ENCODE peak calls at places on chromosomes 2 and 18, in eight cellular contexts. D, T, F, L, O, S, R and G are unnamed samples.

GRCh38 chr2:127321306-127321705 is 27.4 kb upstream of the ERCC3 start:
- DNase-seq in T (no peak), D (peak), R (no peak), L (no peak), S (no peak), O (peak), F (no peak), G (peak)

GRCh38 chr2:223967981-223968380 is 10.7 kb downstream of the MRPL44 start:
- DNase-seq in S (no peak), D (peak), F (no peak), R (no peak), T (no peak), O (peak), L (no peak), G (no peak)

GRCh38 chr2:197515277-197515797 is 529 bp upstream of the MOB4 start:
- DNase-seq in R (no peak), T (no peak), O (no peak), L (no peak), F (peak), S (peak), D (no peak), G (no peak)

GRCh38 chr18:23812566-23813440 is 123.5 kb downstream of the LAMA3 start:
- DNase-seq in S (peak), D (peak), L (no peak), T (no peak), F (no peak), O (peak), R (no peak), G (no peak)

GRCh38 chr2:69465513-69466456 is 28.6 kb upstream of the NFU1 start:
- DNase-seq in L (no peak), D (no peak), R (no peak), T (no peak), S (no peak), O (no peak), F (no peak), G (no peak)

GRCh38 chr2:62038980-62039771 is 133.7 kb downstream of the COMMD1 start:
- DNase-seq in F (no peak), D (peak), T (no peak), O (peak), L (no peak), S (no peak), R (peak), G (peak)

GRCh38 chr2:70086278-70086837 is 919 bp upstream of the PCBP1 start:
- DNase-seq in F (peak), O (peak), D (peak), S (peak), T (peak), R (peak), L (peak), G (peak)

GRCh38 chr2:188028739-188029138 is 262.9 kb upstream of the GULP1 start:
- DNase-seq in D (no peak), T (peak), L (peak), R (no peak), F (no peak), O (no peak), S (no peak), G (peak)

GRCh38 chr2:195049372-195050031 is 607.5 kb upstream of the SLC39A10 start:
- DNase-seq in O (peak), S (no peak), T (no peak), R (no peak), F (no peak), L (no peak), D (peak), G (no peak)

GRCh38 chr2:148231858-148232257 is 211.0 kb downstream of the MBD5 start:
- DNase-seq in O (no peak), L (no peak), T (no peak), R (no peak), S (no peak), D (no peak), F (no peak), G (no peak)

GRCh38 chr2:237235383-237236095 is 149.8 kb downstream of the COPS8 start:
- DNase-seq in R (no peak), L (no peak), T (no peak), F (no peak), D (peak), S (no peak), O (peak), G (no peak)

GRCh38 chr18:62460851-62461300 is 61.9 kb upstream of the ZCCHC2 start:
- DNase-seq in T (no peak), S (no peak), D (peak), F (no peak), R (no peak), O (peak), L (no peak), G (peak)

GRCh38 chr2:137192366-137193315 is 427.3 kb downstream of the THSD7B start:
- DNase-seq in O (peak), D (peak), L (no peak), S (no peak), R (no peak), T (no peak), F (no peak), G (no peak)

GRCh38 chr2:37767051-37767450 is 95.6 kb upstream of the CDC42EP3 start:
- DNase-seq in S (no peak), O (no peak), L (no peak), R (no peak), F (no peak), T (no peak), D (peak), G (no peak)

GRCh38 chr2:238159676-238160205 is 971 bp downstream of the ERFE start:
- DNase-seq in D (no peak), F (no peak), T (no peak), O (no peak), R (no peak), S (no peak), L (peak), G (no peak)

GRCh38 chr2:114089636-114090325 is 199.9 kb downstream of the ACTR3 start:
- DNase-seq in S (no peak), O (no peak), F (no peak), D (peak), R (no peak), L (no peak), T (no peak), G (peak)

GRCh38 chr2:70995227-70995729 is 605 bp upstream of the TEX261 start:
- DNase-seq in F (peak), T (peak), S (peak), R (no peak), L (peak), O (peak), D (peak), G (peak)

GRCh38 chr2:233087725-233088124 is 27.6 kb downstream of the INPP5D start:
- DNase-seq in T (no peak), R (no peak), S (no peak), D (no peak), L (no peak), O (no peak), F (no peak), G (no peak)

GRCh38 chr2:232075080-232075479 is 113.6 kb downstream of the DIS3L2 start:
- DNase-seq in D (peak), F (no peak), O (peak), R (no peak), T (no peak), S (no peak), L (no peak), G (no peak)

GRCh38 chr2:72992734-72993102 is 75.4 kb downstream of the EMX1 start:
- DNase-seq in O (no peak), T (no peak), R (no peak), F (no peak), S (no peak), D (no peak), L (peak), G (no peak)

GRCh38 chr18:14921547-14921946 is 173.6 kb downstream of the ANKRD30B start:
- DNase-seq in T (no peak), S (no peak), L (no peak), F (peak), D (no peak), O (no peak), R (no peak), G (no peak)

DNA sequence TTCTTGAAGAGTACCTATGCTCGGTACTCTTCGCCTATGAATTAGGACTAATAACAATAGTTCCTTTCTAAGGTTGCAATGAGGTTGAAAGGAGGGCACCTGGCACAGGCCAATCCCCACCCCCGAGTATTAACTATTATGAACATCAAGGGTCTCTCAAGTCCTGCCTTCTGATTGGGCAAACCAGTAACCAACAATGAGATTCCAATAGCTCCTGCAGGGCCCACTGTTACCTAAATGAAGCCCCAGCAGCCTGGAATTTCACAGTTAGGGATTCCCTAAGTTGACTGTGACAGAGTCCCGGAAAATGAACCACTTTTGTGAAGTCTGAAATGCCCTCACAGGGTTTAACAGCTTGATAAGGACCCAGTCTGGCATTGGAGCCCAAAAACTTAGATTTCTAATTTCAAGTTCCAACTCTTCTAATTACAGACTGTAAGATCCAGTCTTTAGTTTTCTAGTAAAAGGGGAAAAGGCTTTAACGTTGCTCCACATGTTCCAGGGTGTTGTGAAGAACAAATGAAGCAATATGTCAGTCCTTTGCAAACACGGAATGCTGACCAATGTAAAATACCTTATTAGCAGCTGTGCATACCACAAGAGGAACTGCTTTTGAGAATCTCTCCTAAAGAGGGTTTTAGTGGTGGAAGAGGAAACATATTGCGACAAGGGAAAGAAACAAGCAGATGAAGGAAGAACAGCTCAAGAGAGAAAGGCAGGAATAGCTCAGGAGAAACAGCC is 277.7 kb upstream of the MAP2 start:
- DNase-seq in T (peak), F (no peak), R (no peak), O (no peak), D (no peak), S (no peak), L (peak), G (peak)
- H3K9ac ChIP-seq in T (no peak), F (no peak), R (no peak), O (no peak), D (no peak), S (no peak), L (no peak), G (no peak)

GRCh38 chr2:27973592-27973991 is 83.1 kb downstream of the BABAM2 start:
- DNase-seq in L (no peak), T (peak), D (peak), O (peak), F (no peak), R (no peak), S (no peak), G (peak)

GRCh38 chr2:27980242-27980641 is 89.7 kb downstream of the BABAM2 start:
- DNase-seq in L (no peak), T (no peak), S (peak), O (no peak), R (no peak), D (no peak), F (no peak), G (no peak)

GRCh38 chr2:27972311-27972710 is 81.8 kb downstream of the BABAM2 start:
- DNase-seq in D (no peak), O (no peak), R (no peak), F (no peak), S (no peak), L (no peak), T (no peak), G (no peak)

GRCh38 chr2:27977623-27978312 is 87.2 kb downstream of the BABAM2 start:
- DNase-seq in S (peak), F (no peak), O (peak), T (no peak), L (no peak), R (no peak), D (peak), G (peak)
- H3K9ac ChIP-seq in S (peak), F (no peak), O (peak), T (no peak), L (no peak), R (no peak), D (peak), G (no peak)

GRCh38 chr2:45888167-45888566 is 236.7 kb downstream of the PRKCE start:
- DNase-seq in L (no peak), R (no peak), T (no peak), D (peak), S (no peak), F (no peak), O (no peak), G (no peak)
- H3K9ac ChIP-seq in L (no peak), R (no peak), T (no peak), D (no peak), S (no peak), F (no peak), O (no peak), G (no peak)

GRCh38 chr18:44870631-44871502 is 190.2 kb downstream of the SETBP1 start:
- DNase-seq in O (no peak), S (no peak), F (no peak), L (no peak), T (no peak), R (no peak), D (no peak), G (no peak)

GRCh38 chr18:44876749-44877148 is 196.1 kb downstream of the SETBP1 start:
- DNase-seq in D (no peak), S (no peak), R (no peak), T (no peak), L (no peak), O (no peak), F (no peak), G (no peak)

GRCh38 chr18:44869533-44869932 is 188.8 kb downstream of the SETBP1 start:
- DNase-seq in F (no peak), O (no peak), R (no peak), D (no peak), S (no peak), L (peak), T (no peak), G (no peak)

GRCh38 chr18:44876024-44876423 is 195.3 kb downstream of the SETBP1 start:
- DNase-seq in R (no peak), D (no peak), S (no peak), T (no peak), L (no peak), O (no peak), F (no peak), G (no peak)

GRCh38 chr18:44871771-44872170 is 191.1 kb downstream of the SETBP1 start:
- DNase-seq in L (no peak), T (no peak), O (no peak), F (no peak), R (no peak), D (no peak), S (no peak), G (no peak)
- H3K9ac ChIP-seq in L (no peak), T (no peak), O (no peak), F (no peak), R (no peak), D (no peak), S (no peak), G (no peak)

DNA sequence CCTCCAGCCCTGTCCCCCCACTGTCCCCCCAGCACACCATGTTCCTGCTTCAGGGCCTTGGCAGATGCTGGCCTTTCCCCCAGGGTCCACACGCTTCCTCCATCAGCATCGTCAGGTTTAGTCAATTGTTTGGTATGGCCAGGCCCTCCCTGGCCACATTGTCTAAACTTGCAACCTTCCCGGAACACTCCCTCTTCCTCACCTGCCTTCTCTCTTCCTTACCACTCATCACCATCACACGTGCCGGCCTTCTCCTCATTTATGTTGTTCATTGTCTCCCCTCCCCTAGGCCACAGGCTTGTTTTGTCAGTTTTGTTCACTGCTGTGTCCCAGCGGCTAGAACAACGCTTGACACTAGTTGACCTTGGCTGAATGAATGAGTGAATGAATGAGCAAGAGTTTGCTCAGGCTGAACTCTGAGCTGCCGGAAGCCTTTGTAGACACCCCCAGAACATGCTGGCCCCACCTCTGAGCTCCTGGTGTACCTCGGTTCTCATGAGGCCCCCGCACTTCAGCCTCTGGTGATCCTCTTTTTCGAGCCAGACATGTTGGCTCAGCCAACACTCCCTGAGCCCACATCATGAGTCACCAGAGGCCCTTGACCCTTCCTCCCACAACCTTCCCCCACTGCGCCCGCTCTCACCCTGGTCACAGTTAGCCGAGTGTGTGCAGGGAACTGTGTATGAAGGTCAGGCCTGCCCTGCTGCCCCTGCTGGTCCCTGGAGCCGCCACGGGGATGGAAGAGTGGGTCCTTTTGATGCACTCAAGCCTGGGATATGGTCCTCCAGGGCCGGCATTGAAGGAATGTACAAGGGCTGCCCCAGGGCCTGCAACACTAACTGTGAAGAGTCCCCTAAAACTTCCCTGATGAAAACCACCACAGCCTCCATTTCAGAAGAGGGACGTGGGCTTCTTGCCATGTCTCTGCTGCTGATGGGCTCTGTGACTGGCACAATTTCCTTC is 57.5 kb downstream of the HS1BP3 start:
- DNase-seq in T (no peak), D (peak), F (no peak), R (no peak), L (peak), S (no peak), O (peak), G (peak)
- H3K9ac ChIP-seq in T (no peak), D (peak), F (no peak), R (no peak), L (no peak), S (no peak), O (peak), G (no peak)

DNA sequence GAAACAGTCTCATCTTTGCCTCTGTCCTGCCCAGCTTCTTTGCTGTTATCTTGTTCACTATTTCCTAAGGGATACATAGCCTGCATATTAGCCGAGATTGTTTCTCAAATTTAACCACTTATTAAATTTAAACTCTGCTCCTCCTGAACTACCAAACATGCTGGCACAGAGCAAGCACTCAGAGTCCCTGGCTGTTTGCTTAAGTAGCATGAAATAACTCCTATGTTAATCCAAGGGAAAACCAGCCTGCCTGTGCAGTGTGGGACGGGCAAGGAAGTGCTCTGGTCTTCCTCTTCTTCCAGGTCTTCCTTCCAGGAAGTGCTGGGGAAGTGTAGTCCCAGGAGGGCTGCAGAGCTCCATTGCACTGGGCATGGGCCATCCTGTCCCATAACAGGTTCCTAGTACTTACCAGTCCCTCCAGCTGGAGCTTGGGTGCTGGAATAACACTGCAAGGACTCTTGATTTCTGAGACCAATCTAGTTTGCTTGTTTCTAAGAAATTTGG is 95.9 kb upstream of the IL1R2 start:
- DNase-seq in T (no peak), S (no peak), D (no peak), F (no peak), O (no peak), L (no peak), R (no peak), G (no peak)
- H3K9ac ChIP-seq in T (no peak), S (no peak), D (no peak), F (no peak), O (no peak), L (no peak), R (no peak), G (no peak)

GRCh38 chr2:219576505-219577388 is 4.6 kb downstream of the INHA start:
- DNase-seq in F (no peak), R (no peak), O (peak), S (no peak), L (peak), T (peak), D (peak), G (peak)

GRCh38 chr2:219572237-219573001 is at the start of gene INHA:
- DNase-seq in S (no peak), L (peak), D (no peak), O (no peak), F (no peak), T (no peak), R (no peak), G (no peak)

GRCh38 chr2:219573166-219573565 is 1.1 kb downstream of the INHA start:
- DNase-seq in O (no peak), L (no peak), D (no peak), T (no peak), F (no peak), R (no peak), S (no peak), G (no peak)

GRCh38 chr2:219575566-219576504 is 3.7 kb downstream of the INHA start:
- DNase-seq in L (no peak), S (no peak), T (no peak), O (no peak), D (no peak), F (no peak), R (no peak), G (no peak)

DNA sequence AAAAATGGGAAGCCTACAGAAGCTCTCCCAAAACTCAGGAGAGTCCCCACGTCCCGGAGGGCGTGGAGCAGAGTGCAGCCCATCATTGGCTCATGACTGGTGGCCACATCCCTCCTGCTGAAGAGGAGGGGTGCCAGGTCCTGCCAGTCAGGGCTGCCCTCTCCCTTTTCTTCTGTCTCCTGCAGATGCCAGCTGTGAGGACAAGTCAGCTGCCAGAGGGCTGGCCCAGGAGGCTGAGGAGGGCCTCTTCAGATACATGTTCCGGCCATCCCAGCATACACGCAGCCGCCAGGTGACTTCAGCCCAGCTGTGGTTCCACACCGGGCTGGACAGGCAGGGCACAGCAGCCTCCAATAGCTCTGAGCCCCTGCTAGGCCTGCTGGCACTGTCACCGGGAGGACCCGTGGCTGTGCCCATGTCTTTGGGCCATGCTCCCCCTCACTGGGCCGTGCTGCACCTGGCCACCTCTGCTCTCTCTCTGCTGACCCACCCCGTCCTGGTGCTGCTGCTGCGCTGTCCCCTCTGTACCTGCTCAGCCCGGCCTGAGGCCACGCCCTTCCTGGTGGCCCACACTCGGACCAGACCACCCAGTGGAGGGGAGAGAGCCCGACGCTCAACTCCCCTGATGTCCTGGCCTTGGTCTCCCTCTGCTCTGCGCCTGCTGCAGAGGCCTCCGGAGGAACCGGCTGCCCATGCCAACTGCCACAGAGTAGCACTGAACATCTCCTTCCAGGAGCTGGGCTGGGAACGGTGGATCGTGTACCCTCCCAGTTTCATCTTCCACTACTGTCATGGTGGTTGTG is 2.6 kb downstream of the INHA start:
- DNase-seq in L (no peak), T (no peak), D (no peak), F (no peak), S (no peak), O (no peak), R (no peak), G (no peak)
- H3K9ac ChIP-seq in L (no peak), T (no peak), D (no peak), F (no peak), S (no peak), O (no peak), R (no peak), G (no peak)

GRCh38 chr2:204545861-204546773 is 842 bp downstream of the PARD3B start:
- DNase-seq in R (no peak), T (no peak), O (peak), F (peak), L (peak), S (no peak), D (peak), G (peak)
- H3K9ac ChIP-seq in R (no peak), T (peak), O (peak), F (peak), L (no peak), S (peak), D (peak), G (no peak)